ENCODE peak calls at places on chromosome 9, in seven cellular contexts. B is IMR-90, U is neuronal stem cell, I is mesendoderm, E is H9, A is H1, R is mesenchymal stem cell. J is an unnamed sample. For H3K4me1, the result is how much of the 10 kb centered on the place peaks cover.

GRCh38 chr9:33447404-33448158 is at the start of gene AQP3:
- DNase-seq in R (peak), U (peak), E (peak), I (peak), B (no peak), A (no peak), J (peak)

GRCh38 chr9:137989156-137989555 is 111.6 kb downstream of the CACNA1B start:
- DNase-seq in U (no peak), I (no peak), B (no peak), E (no peak), R (no peak), A (no peak), J (no peak)

GRCh38 chr9:34218452-34218851 is 39.6 kb downstream of the UBAP1 start:
- DNase-seq in R (no peak), E (no peak), I (peak), B (no peak), A (no peak), U (no peak), J (no peak)

GRCh38 chr9:81847181-81847915 is 80.9 kb upstream of the SPATA31D4 start:
- DNase-seq in B (no peak), R (no peak), U (no peak), I (no peak), A (no peak), E (no peak), J (no peak)

GRCh38 chr9:121738391-121738790 is 87.0 kb downstream of the DAB2IP start:
- DNase-seq in B (no peak), R (no peak), A (no peak), U (no peak), I (no peak), E (no peak), J (no peak)

GRCh38 chr9:122226142-122226757 is 2.5 kb downstream of the LHX6 start:
- DNase-seq in E (peak), U (no peak), R (no peak), A (no peak), B (no peak), I (peak), J (no peak)

GRCh38 chr9:107044872-107045271 is 181.9 kb downstream of the ZNF462 start:
- DNase-seq in I (no peak), R (no peak), A (no peak), E (no peak), B (no peak), U (no peak), J (no peak)

GRCh38 chr9:101400120-101400519 is 1.5 kb downstream of the ZNF189 start:
- DNase-seq in U (no peak), E (no peak), B (no peak), A (no peak), I (no peak), R (peak), J (no peak)

GRCh38 chr9:134283111-134283515 is 43.1 kb upstream of the RXRA start:
- DNase-seq in B (peak), R (no peak), A (no peak), E (no peak), U (no peak), I (no peak), J (peak)

GRCh38 chr9:757246-757881 is 84.1 kb upstream of the DMRT1 start:
- DNase-seq in U (peak), I (peak), R (peak), A (peak), E (peak), B (peak), J (no peak)

GRCh38 chr9:134548618-134549017 is 93.0 kb upstream of the COL5A1 start:
- DNase-seq in E (no peak), B (no peak), I (no peak), A (no peak), R (no peak), U (no peak), J (no peak)

GRCh38 chr9:27414215-27414731 is 109.8 kb upstream of the IFNK start:
- DNase-seq in R (peak), I (no peak), B (no peak), U (no peak), E (no peak), A (no peak), J (no peak)

GRCh38 chr9:20701058-20701457 is 17.0 kb downstream of the FOCAD start:
- DNase-seq in U (no peak), I (no peak), A (no peak), B (no peak), R (no peak), E (no peak), J (no peak)

GRCh38 chr9:135547756-135548736 is 2.1 kb downstream of the OBP2A start:
- DNase-seq in U (no peak), R (no peak), A (no peak), B (no peak), I (no peak), E (no peak), J (no peak)

GRCh38 chr9:122011818-122012498 is 81.2 kb downstream of the TTLL11 start:
- DNase-seq in U (no peak), I (no peak), R (no peak), E (no peak), B (no peak), A (no peak), J (no peak)

GRCh38 chr9:108496866-108497265 is 358.9 kb downstream of the ACTL7B start:
- DNase-seq in R (no peak), E (no peak), I (no peak), B (no peak), U (no peak), A (no peak), J (no peak)

GRCh38 chr9:114229236-114229635 is 73.9 kb downstream of the COL27A1 start:
- DNase-seq in I (peak), A (no peak), R (no peak), E (no peak), U (no peak), B (no peak), J (no peak)

GRCh38 chr9:96040591-96041461 is 165.3 kb downstream of the ERCC6L2 start:
- DNase-seq in U (no peak), B (peak), R (peak), E (no peak), I (no peak), A (peak), J (no peak)

GRCh38 chr9:38009990-38010389 is 59.0 kb downstream of the SHB start:
- DNase-seq in A (no peak), U (no peak), R (no peak), E (no peak), B (no peak), I (no peak), J (no peak)

GRCh38 chr9:38009035-38009501 is 60.0 kb downstream of the SHB start:
- DNase-seq in A (no peak), E (no peak), I (no peak), U (no peak), B (no peak), R (peak), J (no peak)

GRCh38 chr9:38006163-38006562 is 62.9 kb downstream of the SHB start:
- DNase-seq in U (no peak), R (no peak), A (no peak), B (no peak), E (no peak), I (no peak), J (no peak)

GRCh38 chr9:38006981-38007380 is 62.0 kb downstream of the SHB start:
- DNase-seq in U (no peak), I (no peak), E (no peak), B (no peak), A (no peak), R (no peak), J (no peak)

DNA sequence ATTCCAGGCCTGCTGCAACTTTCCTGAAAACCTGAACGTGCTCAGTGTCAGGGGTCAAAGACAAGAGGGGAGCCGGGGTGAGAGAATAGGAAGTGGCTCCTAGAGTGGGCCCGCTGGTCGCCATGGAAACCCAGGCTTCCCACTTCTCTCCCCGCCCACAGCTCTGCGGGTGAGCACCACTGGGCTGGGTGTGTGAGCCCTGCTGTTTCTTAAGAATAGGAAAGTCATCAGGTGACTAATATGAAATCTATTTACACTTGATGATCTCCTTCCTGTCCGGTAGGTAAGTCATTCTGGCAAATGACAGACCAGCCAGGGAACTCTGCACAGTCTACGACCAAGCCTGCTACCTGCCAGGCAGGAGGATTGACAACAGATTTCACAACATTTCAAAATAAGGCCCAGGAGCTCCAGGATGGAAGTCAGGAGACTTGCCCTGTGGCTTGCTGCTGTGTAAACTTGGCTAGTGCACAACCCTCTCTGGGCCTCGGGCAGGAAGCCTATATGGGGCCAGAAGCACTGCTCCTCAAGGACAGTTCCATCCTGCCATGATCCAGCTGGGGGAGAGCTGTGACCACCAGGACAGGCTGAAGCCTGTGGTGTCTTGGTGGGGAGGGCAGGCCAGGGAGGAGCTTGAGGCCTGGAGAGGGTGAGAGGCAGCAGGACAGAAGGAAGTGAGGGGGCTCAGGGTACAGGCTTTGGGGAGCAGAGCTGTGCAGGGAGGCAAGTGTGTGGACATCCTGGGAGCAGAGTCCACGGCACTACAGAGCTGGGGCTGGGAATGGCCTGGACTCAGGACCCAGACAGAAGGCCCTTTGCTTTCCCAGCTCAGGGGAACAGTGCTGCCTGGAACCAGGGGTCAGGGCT is 60.6 kb downstream of the SHB start:
- DNase-seq in R (peak), E (no peak), I (peak), A (no peak), U (no peak), B (peak), J (peak)
- H2AK5ac ChIP-seq in R (peak), E (no peak), I (no peak), A (peak), U (peak), B (peak), J (peak)

GRCh38 chr9:129224618-129225017 is 46.6 kb upstream of the IER5L start:
- DNase-seq in B (no peak), R (no peak), A (no peak), E (no peak), I (no peak), U (no peak), J (no peak)

GRCh38 chr9:129227843-129228189 is 49.8 kb upstream of the IER5L start:
- DNase-seq in B (no peak), U (no peak), I (no peak), E (no peak), A (no peak), R (no peak), J (no peak)

GRCh38 chr9:129225815-129226214 is 47.8 kb upstream of the IER5L start:
- DNase-seq in U (peak), I (peak), B (peak), A (no peak), R (peak), E (peak), J (no peak)

GRCh38 chr9:129223551-129224208 is 45.6 kb upstream of the IER5L start:
- DNase-seq in E (no peak), B (no peak), A (no peak), I (no peak), R (peak), U (no peak), J (no peak)

DNA sequence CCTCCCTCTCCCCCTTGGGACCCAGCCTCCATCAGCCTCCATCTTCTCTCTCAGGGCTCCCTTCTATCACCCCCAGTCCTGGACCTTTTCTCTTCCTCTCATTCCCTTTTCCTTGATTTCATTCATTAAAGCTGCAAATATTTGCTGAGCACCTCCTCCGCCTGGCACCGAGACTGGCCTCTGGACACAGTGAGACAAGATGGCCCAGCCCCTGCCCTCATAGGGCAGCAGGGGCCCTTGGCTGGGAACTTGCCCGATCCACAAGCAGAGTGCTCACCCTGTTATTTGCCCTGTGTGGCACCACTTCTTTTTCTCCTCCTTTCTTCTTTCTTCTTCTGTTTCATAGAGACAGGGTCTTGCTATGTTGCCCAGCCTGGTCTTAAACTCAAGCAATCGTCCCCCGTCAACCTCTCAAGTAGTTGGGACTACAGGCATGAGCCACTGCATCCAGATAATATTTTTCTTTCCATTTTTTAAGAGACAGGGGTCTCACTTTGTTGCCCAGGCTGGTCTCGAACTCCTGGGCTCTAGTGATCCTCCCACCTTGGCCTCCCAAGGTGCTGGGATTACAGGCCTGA is 47.2 kb upstream of the IER5L start:
- DNase-seq in R (peak), E (no peak), A (no peak), U (no peak), B (no peak), I (no peak), J (no peak)
- H3K4me2 ChIP-seq in R (no peak), E (no peak), A (no peak), U (no peak), B (no peak), I (no peak), J (no peak)

DNA sequence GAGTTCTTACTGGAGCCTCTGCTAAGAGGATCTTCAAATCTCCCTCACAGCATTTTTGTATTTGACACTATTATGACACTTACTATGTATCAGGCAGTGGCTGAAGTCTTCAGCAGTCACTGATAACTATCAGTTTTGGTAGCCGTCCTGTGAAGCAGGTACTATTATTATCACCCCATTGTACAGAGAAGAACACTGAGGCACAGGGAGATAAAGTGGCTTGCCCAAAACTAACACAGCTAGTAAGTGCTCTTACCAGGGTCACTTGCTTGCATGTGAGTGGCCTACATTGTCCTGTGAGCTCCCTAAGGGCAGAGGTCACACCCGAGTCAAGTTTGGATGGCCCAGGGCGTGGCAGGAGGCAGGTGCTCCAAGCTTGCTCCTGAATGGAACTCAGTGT is 16.8 kb downstream of the GABBR2 start:
- DNase-seq in U (no peak), I (no peak), A (no peak), R (no peak), E (no peak), B (no peak), J (no peak)
- H3K4me1 ChIP-seq in U (under half), I (under half), A (under half), R (under half), E (under half), B (under half), J (under half)

GRCh38 chr9:130897848-130898551 is 1.4 kb upstream of the QRFP start:
- DNase-seq in A (no peak), U (no peak), E (no peak), R (no peak), I (no peak), B (no peak), J (no peak)
- H2AK5ac ChIP-seq in A (no peak), U (peak), E (no peak), R (no peak), I (no peak), B (no peak), J (no peak)

GRCh38 chr9:109517798-109518435 is 19.8 kb upstream of the PTPN3 start:
- DNase-seq in A (no peak), U (no peak), B (no peak), I (no peak), E (no peak), R (no peak), J (peak)
- H3K4me2 ChIP-seq in A (no peak), U (no peak), B (no peak), I (no peak), E (no peak), R (no peak), J (no peak)

DNA sequence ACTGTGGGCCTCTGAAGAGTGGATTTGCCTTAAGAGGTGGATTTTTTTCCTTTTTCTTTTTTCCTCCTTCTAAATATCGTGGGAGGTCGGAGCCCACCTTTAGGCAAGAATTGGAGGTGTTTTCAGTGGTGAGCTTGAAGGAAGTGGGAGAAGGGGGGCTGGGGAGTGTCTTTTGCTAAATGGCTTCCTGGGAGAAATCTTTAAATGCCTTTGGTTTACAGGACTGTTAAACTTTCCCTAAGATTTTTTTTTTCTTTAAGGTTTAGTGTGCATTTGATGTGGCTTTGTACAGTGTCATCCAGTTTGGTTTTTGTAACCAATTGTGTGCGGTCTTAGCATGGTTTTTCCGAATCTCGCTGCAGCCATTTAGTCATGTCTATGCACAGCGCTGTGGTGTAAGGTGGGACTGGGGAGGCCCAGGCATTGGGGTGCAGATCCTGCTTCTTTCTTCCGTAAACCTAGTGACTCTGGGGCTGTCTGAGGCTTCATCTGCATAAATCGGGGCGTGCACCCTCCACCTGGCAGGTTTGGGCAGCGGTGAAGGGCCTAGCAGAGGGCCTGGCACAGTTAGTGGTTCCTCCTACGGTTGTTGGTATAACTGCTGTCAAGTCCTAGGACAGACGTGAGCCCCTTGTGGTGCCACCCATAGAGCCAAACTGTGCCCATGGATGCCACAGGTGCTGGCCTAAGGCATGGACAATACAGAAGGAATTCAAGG is 1.3 kb downstream of the PRRC2B start:
- DNase-seq in U (no peak), A (no peak), I (no peak), E (peak), B (no peak), R (peak), J (no peak)
- H3K4me1 ChIP-seq in U (under half), A (under half), I (under half), E (under half), B (under half), R (under half), J (under half)

J was measured in trophoblast cell.